ENCODE peak calls at places on chromosomes 13 and 19, in four cellular contexts. M, X, A and K are unnamed samples.

GRCh38 chr13:65825039-65825438 is 1405.1 kb downstream of the PCDH9 start:
- DNase-seq in A (no peak), M (no peak), X (no peak), K (no peak)

GRCh38 chr19:47756627-47756929 is 11.2 kb downstream of the NOP53 start:
- DNase-seq in M (no peak), X (no peak), A (no peak), K (no peak)

GRCh38 chr13:51910508-51910907 is 48.7 kb downstream of the CCDC70 start:
- DNase-seq in X (no peak), M (no peak), A (no peak), K (no peak)

GRCh38 chr19:48896191-48896720 is 2.3 kb downstream of the TULP2 start:
- DNase-seq in A (no peak), M (peak; percentile 80), X (no peak), K (peak; percentile 82)

GRCh38 chr13:45349438-45349837 is 8.5 kb upstream of the TPT1 start:
- DNase-seq in M (no peak), A (no peak), X (no peak), K (no peak)

GRCh38 chr19:14432817-14433453 is at the start of gene PKN1:
- DNase-seq in A (no peak), X (no peak), M (peak; percentile 78), K (peak; percentile 82)

GRCh38 chr13:40798380-40798779 is 9.0 kb downstream of the SLC25A15 start:
- DNase-seq in A (no peak), M (no peak), X (no peak), K (no peak)

GRCh38 chr13:94063096-94063495 is 416.4 kb downstream of the DCT start:
- DNase-seq in M (no peak), X (no peak), A (no peak), K (no peak)

GRCh38 chr13:45615501-45616101 is at the start of gene ERICH6B:
- DNase-seq in M (peak; percentile 1), A (no peak), X (no peak), K (no peak)

GRCh38 chr19:48499352-48500090 is 12.1 kb downstream of the LMTK3 start:
- DNase-seq in M (no peak), X (no peak), A (no peak), K (no peak)

GRCh38 chr19:55354698-55355212 is at the start of gene COX6B2:
- DNase-seq in A (no peak), X (no peak), M (no peak), K (no peak)

GRCh38 chr13:68727788-68728187 is 1379.8 kb upstream of the ATXN8OS start:
- DNase-seq in A (no peak), M (no peak), X (no peak), K (no peak)

GRCh38 chr19:56309511-56310185 is 5.0 kb downstream of the ZSCAN5A start:
- DNase-seq in A (no peak), X (peak; percentile 39), M (peak; percentile 87), K (peak; percentile 62)

GRCh38 chr13:19658192-19658591 is 24.7 kb downstream of the MPHOSPH8 start:
- DNase-seq in M (no peak), X (no peak), A (no peak), K (no peak)

GRCh38 chr13:71712988-71713653 is 153.9 kb downstream of the DACH1 start:
- DNase-seq in A (no peak), M (peak; percentile 18), X (peak; percentile 49), K (peak; percentile 83)

GRCh38 chr19:41877916-41878905 is 1.1 kb downstream of the CD79A start:
- DNase-seq in M (peak; percentile 51), A (no peak), X (no peak), K (no peak)

GRCh38 chr13:50318887-50319286 is 303.6 kb downstream of the KCNRG start:
- DNase-seq in X (no peak), A (no peak), M (peak; percentile 78), K (no peak)
- TF ChIP-seq FOXK2 in X (no peak), A (no peak), M (no peak), K (no peak)

GRCh38 chr19:9945319-9945966 is 9.1 kb upstream of the OLFM2 start:
- DNase-seq in X (peak; percentile 10), M (peak; percentile 71), A (no peak), K (peak; percentile 36)
- TF ChIP-seq FOXK2 in X (no peak), M (no peak), A (no peak), K (no peak)

GRCh38 chr13:39401091-39401647 is 201.8 kb downstream of the LHFPL6 start:
- DNase-seq in M (no peak), X (no peak), A (no peak), K (no peak)
- TF ChIP-seq FOXK2 in M (no peak), X (no peak), A (no peak), K (no peak)

GRCh38 chr19:38736413-38737280 is 7.6 kb downstream of the CAPN12 start:
- DNase-seq in X (no peak), A (peak; percentile 17), M (peak; percentile 90), K (peak; percentile 79)
- TF ChIP-seq FOXK2 in X (no peak), A (no peak), M (no peak), K (no peak)

DNA sequence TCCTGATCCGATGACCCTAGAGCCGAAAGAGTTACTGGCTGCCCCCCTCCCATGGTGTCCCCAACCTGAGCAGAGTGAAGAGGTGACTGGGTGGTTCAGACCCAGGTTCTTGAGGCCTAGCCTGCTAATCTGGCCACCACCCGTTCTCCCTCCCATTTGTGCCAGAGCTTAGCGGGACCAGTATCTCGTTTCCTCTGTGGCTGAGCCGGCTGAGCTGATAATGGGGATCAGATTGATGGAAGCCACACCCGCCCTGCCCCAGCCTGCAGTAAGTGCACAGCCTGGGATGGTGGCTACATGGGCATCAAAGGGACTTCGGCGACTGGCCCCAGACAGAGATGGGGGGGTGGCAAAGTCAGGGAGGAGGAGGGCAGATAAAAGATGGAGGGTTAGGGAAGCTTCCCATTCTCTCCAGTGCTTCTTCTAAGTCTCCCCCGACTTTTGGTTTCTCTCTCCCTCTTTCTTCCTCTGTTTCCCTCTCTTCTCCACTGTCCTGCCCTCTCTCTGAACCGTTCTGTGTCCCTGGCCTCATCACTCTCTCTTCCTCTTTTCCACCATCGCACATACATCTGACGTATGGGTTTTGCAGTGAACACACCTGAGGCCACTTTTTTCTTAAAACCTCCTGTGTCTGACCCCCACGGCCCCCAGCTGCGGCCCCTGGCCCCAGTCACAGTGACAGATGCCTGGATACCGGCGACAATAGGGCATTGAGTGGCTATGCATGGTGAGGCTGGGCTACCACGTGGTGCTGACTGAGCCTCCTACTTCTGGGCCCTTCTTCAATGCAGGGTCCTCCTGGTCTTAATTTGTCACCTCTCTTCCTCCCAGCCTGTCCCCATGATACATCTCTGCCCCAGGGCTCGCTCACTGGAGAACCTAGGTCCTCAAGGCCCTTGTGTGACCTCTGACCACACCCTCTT is 2.4 kb downstream of the ELAVL3 start:
- DNase-seq in X (no peak), M (peak; percentile 32), A (no peak), K (no peak)
- TF ChIP-seq FOXK2 in X (no peak), M (no peak), A (no peak), K (no peak)

GRCh38 chr13:25862156-25862555 is 189.7 kb downstream of the SHISA2 start:
- DNase-seq in A (no peak), X (no peak), M (no peak), K (no peak)
- TF ChIP-seq FOXK2 in A (no peak), X (no peak), M (no peak), K (no peak)

DNA sequence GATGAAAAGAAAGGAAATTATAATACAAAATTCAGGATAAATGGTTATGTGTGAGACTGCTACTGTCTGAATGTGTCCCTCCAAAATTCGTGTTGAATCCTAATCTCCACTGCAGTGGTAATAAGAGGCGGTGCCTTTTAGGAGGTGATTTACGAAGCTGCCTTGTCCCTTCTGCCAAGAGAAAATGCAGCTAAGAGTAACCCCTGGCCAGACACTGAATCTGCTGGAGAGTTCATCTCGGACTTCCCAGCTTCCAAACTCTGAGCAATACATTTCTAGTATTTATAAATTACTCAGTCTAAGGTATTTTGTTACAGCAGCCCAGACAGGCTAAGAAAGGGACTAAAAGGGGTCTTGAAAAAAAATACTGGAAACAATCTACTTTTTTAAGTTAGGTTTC is 152.6 kb downstream of the KLF12 start:
- DNase-seq in X (no peak), A (no peak), M (no peak), K (no peak)
- TF ChIP-seq FOXK2 in X (no peak), A (no peak), M (no peak), K (no peak)